ENCODE peak calls at places on chromosomes 1 and 21, in nine cellular contexts. X is anterior cingulate cortex, L is HT-29, Z is GM19239, U is DMS153, S is colonic mucosa, H is caudate nucleus, F is type B pancreatic cell, C is skeletal muscle cell. O is an unnamed sample.

GRCh38 chr1:8512504-8512903 is 194.6 kb downstream of the SLC45A1 start:
- DNase-seq in X (no peak), L (no peak), Z (no peak), U (no peak), S (no peak), H (no peak), F (no peak), C (no peak), O (no peak)

GRCh38 chr1:244214009-244214967 is 163.2 kb downstream of the ZBTB18 start:
- DNase-seq in X (no peak), L (peak; percentile 80), Z (no peak), U (no peak), S (no peak), H (no peak), F (no peak), C (peak; percentile 93), O (peak; percentile 76)

GRCh38 chr1:25523512-25523911 is 19.9 kb upstream of the LDLRAP1 start:
- DNase-seq in X (no peak), L (peak; percentile 19), Z (no peak), U (no peak), S (no peak), H (no peak), F (no peak), C (no peak), O (no peak)

GRCh38 chr1:54888080-54888733 is 1.2 kb upstream of the DHCR24 start:
- DNase-seq in X (no peak), L (no peak), Z (no peak), U (no peak), S (no peak), H (no peak), F (no peak), C (no peak), O (no peak)

GRCh38 chr1:179353546-179353945 is 12.2 kb upstream of the AXDND1 start:
- DNase-seq in X (no peak), L (no peak), Z (no peak), U (no peak), S (no peak), H (no peak), F (no peak), C (peak; percentile 55), O (peak; percentile 42)

GRCh38 chr1:232127190-232127589 is 500.6 kb downstream of the DISC1 start:
- DNase-seq in X (no peak), L (no peak), Z (no peak), U (no peak), S (no peak), H (no peak), F (no peak), C (peak; percentile 62), O (no peak)

GRCh38 chr1:26862781-26863676 is at the start of gene SFN:
- DNase-seq in X (no peak), L (peak; percentile 98), Z (no peak), U (peak; percentile 98), S (peak; percentile 93), H (peak; percentile 34), F (peak; percentile 74), C (no peak), O (no peak)

GRCh38 chr1:149942885-149943284 is 6.2 kb upstream of the MTMR11 start:
- DNase-seq in X (no peak), L (no peak), Z (no peak), U (no peak), S (no peak), H (no peak), F (no peak), C (no peak), O (no peak)

GRCh38 chr1:83098791-83099190 is 900.1 kb downstream of the TTLL7 start:
- DNase-seq in X (no peak), L (peak; percentile 59), Z (no peak), U (no peak), S (no peak), H (no peak), F (no peak), C (no peak), O (no peak)

GRCh38 chr21:40567511-40567910 is 279.4 kb downstream of the DSCAM start:
- DNase-seq in X (no peak), L (no peak), Z (no peak), U (no peak), S (no peak), H (no peak), F (no peak), C (no peak), O (no peak)

GRCh38 chr1:65949230-65949626 is 156.5 kb downstream of the PDE4B start:
- DNase-seq in X (no peak), L (no peak), Z (no peak), U (no peak), S (peak; percentile 53), H (no peak), F (no peak), C (no peak), O (no peak)

GRCh38 chr21:45041351-45041805 is 33.0 kb upstream of the ADARB1 start:
- DNase-seq in X (no peak), L (no peak), Z (no peak), U (no peak), S (peak; percentile 54), H (no peak), F (no peak), C (peak; percentile 83), O (peak; percentile 72)

GRCh38 chr1:6208723-6209660 is 3.1 kb downstream of the RNF207 start:
- DNase-seq in X (no peak), L (peak; percentile 18), Z (peak; percentile 59), U (no peak), S (peak; percentile 37), H (no peak), F (peak; percentile 78), C (no peak), O (no peak)

GRCh38 chr1:207888647-207889046 is 22.3 kb downstream of the CD34 start:
- DNase-seq in X (no peak), L (no peak), Z (no peak), U (no peak), S (no peak), H (no peak), F (no peak), C (no peak), O (no peak)

GRCh38 chr1:119141020-119141424 is 569 bp upstream of the WARS2 start:
- DNase-seq in X (peak; percentile 35), L (no peak), Z (no peak), U (no peak), S (peak; percentile 41), H (no peak), F (no peak), C (no peak), O (no peak)

GRCh38 chr1:230308821-230309220 is 117.3 kb downstream of the PGBD5 start:
- DNase-seq in X (no peak), L (no peak), Z (no peak), U (no peak), S (no peak), H (no peak), F (no peak), C (no peak), O (no peak)

GRCh38 chr1:228360533-228361313 is 45.9 kb downstream of the TRIM11 start:
- DNase-seq in X (no peak), L (no peak), Z (no peak), U (no peak), S (no peak), H (no peak), F (no peak), C (no peak), O (no peak)

GRCh38 chr1:175702079-175702795 is 41.2 kb downstream of the TNR start:
- DNase-seq in X (no peak), L (no peak), Z (no peak), U (no peak), S (no peak), H (peak; percentile 23), F (no peak), C (no peak), O (no peak)

GRCh38 chr1:14149431-14149830 is 449.1 kb upstream of the KAZN start:
- DNase-seq in X (no peak), L (peak; percentile 46), Z (no peak), U (no peak), S (no peak), H (no peak), F (no peak), C (no peak), O (no peak)